ENCODE peak calls at places on chromosomes 12 and 14, in six cellular contexts. R is mucosa of descending colon; G is lower leg skin; V is CD4-positive, CD25-positive, alpha-beta regulatory T cell; A is RPMI7951; E is NCI-H748 treated with DMSO at 0.1 percent for 48 hours. H is an unnamed sample.

GRCh38 chr12:95173392-95174251 is 43.6 kb downstream of the FGD6 start:
- DNase-seq in E (no peak), R (peak), G (peak), A (peak), V (no peak), H (peak)

GRCh38 chr12:49212572-49212971 is 23.7 kb upstream of the TUBA1A start:
- DNase-seq in G (no peak), A (no peak), V (no peak), E (no peak), R (no peak), H (no peak)

GRCh38 chr14:37428954-37429353 is 166.1 kb downstream of the FOXA1 start:
- DNase-seq in E (no peak), G (no peak), V (no peak), A (no peak), R (no peak), H (no peak)

GRCh38 chr14:81523616-81524015 is 10.0 kb downstream of the SEL1L start:
- DNase-seq in A (no peak), V (no peak), G (no peak), E (no peak), R (no peak), H (no peak)

GRCh38 chr12:38138225-38139221 is 178.1 kb upstream of the ALG10B start:
- DNase-seq in G (peak), A (peak), R (peak), E (peak), V (peak), H (peak)

GRCh38 chr14:94593749-94594431 is 12.7 kb downstream of the SERPINA5 start:
- DNase-seq in E (no peak), A (no peak), G (no peak), R (no peak), V (no peak), H (no peak)

GRCh38 chr12:88245905-88246304 is 103.8 kb downstream of the TMTC3 start:
- DNase-seq in A (no peak), E (no peak), G (no peak), R (no peak), V (no peak), H (no peak)

GRCh38 chr12:114272071-114272470 is 133.9 kb downstream of the TBX5 start:
- DNase-seq in V (no peak), E (peak), A (no peak), R (no peak), G (no peak), H (no peak)

GRCh38 chr12:23631991-23632390 is 317.5 kb downstream of the SOX5 start:
- DNase-seq in G (no peak), V (no peak), E (no peak), A (no peak), R (no peak), H (no peak)

GRCh38 chr12:48366131-48366530 is 15.4 kb upstream of the ZNF641 start:
- DNase-seq in G (no peak), R (no peak), V (no peak), E (no peak), A (no peak), H (no peak)

GRCh38 chr14:50082308-50082742 is 34.0 kb downstream of the VCPKMT start:
- DNase-seq in E (no peak), V (peak), A (no peak), R (no peak), G (no peak), H (no peak)

H was measured in posterior cingulate gyrus.